ENCODE peak calls at places on chromosomes 13 and 19, in seven cellular contexts. One of them, this sample, is unnamed.

GRCh38 chr13:24500977-24501376 is 11.6 kb downstream of the PARP4 start:
- DNase-seq in NCI-H1417 treated with DMSO at 0.1 percent for 48 hours: no peak
- DNase-seq in activated CD4-positive, alpha-beta T cell treated with anti-CD3 and anti-CD28 coated beads, Interleukin-2, amount 50 U/mL, for 48 hours: no peak
- DNase-seq in NCI-H510A: no peak
- DNase-seq in activated T-cell treated with anti-CD3 and anti-CD28 coated beads for 1 hour: no peak
- DNase-seq in iPS-NIHi11: no peak
- DNase-seq in tibial artery: no peak
- DNase-seq in this sample: no peak

GRCh38 chr13:79062291-79062690 is 343.8 kb downstream of the RBM26 start:
- DNase-seq in NCI-H1417 treated with DMSO at 0.1 percent for 48 hours: no peak
- DNase-seq in activated CD4-positive, alpha-beta T cell treated with anti-CD3 and anti-CD28 coated beads, Interleukin-2, amount 50 U/mL, for 48 hours: no peak
- DNase-seq in activated T-cell treated with anti-CD3 and anti-CD28 coated beads for 1 hour: no peak
- DNase-seq in iPS-NIHi11: no peak
- DNase-seq in NCI-H510A: no peak
- DNase-seq in tibial artery: no peak
- DNase-seq in this sample: no peak

GRCh38 chr13:42707003-42707402 is 74.4 kb upstream of the FAM216B start:
- DNase-seq in tibial artery: no peak
- DNase-seq in activated CD4-positive, alpha-beta T cell treated with anti-CD3 and anti-CD28 coated beads, Interleukin-2, amount 50 U/mL, for 48 hours: no peak
- DNase-seq in NCI-H510A: no peak
- DNase-seq in NCI-H1417 treated with DMSO at 0.1 percent for 48 hours: no peak
- DNase-seq in activated T-cell treated with anti-CD3 and anti-CD28 coated beads for 1 hour: no peak
- DNase-seq in iPS-NIHi11: no peak
- DNase-seq in this sample: no peak

GRCh38 chr19:42155796-42156195 is 23.6 kb upstream of the POU2F2 start:
- DNase-seq in NCI-H1417 treated with DMSO at 0.1 percent for 48 hours: no peak
- DNase-seq in tibial artery: no peak
- DNase-seq in iPS-NIHi11: no peak
- DNase-seq in activated T-cell treated with anti-CD3 and anti-CD28 coated beads for 1 hour: no peak
- DNase-seq in activated CD4-positive, alpha-beta T cell treated with anti-CD3 and anti-CD28 coated beads, Interleukin-2, amount 50 U/mL, for 48 hours: no peak
- DNase-seq in NCI-H510A: no peak
- DNase-seq in this sample: no peak

GRCh38 chr13:28750187-28751045 is 31.6 kb upstream of the SLC46A3 start:
- DNase-seq in iPS-NIHi11: no peak
- DNase-seq in NCI-H1417 treated with DMSO at 0.1 percent for 48 hours: no peak
- DNase-seq in NCI-H510A: no peak
- DNase-seq in activated T-cell treated with anti-CD3 and anti-CD28 coated beads for 1 hour: no peak
- DNase-seq in tibial artery: no peak
- DNase-seq in activated CD4-positive, alpha-beta T cell treated with anti-CD3 and anti-CD28 coated beads, Interleukin-2, amount 50 U/mL, for 48 hours: no peak
- DNase-seq in this sample: no peak

GRCh38 chr19:53958168-53958571 is 4.6 kb upstream of the CACNG8 start:
- DNase-seq in activated T-cell treated with anti-CD3 and anti-CD28 coated beads for 1 hour: no peak
- DNase-seq in iPS-NIHi11: peak
- DNase-seq in NCI-H510A: no peak
- DNase-seq in tibial artery: no peak
- DNase-seq in activated CD4-positive, alpha-beta T cell treated with anti-CD3 and anti-CD28 coated beads, Interleukin-2, amount 50 U/mL, for 48 hours: no peak
- DNase-seq in NCI-H1417 treated with DMSO at 0.1 percent for 48 hours: no peak
- DNase-seq in this sample: no peak

GRCh38 chr19:54937926-54938325 is 9.4 kb downstream of the NLRP7 start:
- DNase-seq in NCI-H510A: no peak
- DNase-seq in tibial artery: no peak
- DNase-seq in NCI-H1417 treated with DMSO at 0.1 percent for 48 hours: no peak
- DNase-seq in activated CD4-positive, alpha-beta T cell treated with anti-CD3 and anti-CD28 coated beads, Interleukin-2, amount 50 U/mL, for 48 hours: no peak
- DNase-seq in iPS-NIHi11: no peak
- DNase-seq in activated T-cell treated with anti-CD3 and anti-CD28 coated beads for 1 hour: no peak
- DNase-seq in this sample: no peak

GRCh38 chr19:42352216-42352892 is 26.9 kb downstream of the MEGF8 start:
- DNase-seq in NCI-H1417 treated with DMSO at 0.1 percent for 48 hours: peak
- DNase-seq in activated CD4-positive, alpha-beta T cell treated with anti-CD3 and anti-CD28 coated beads, Interleukin-2, amount 50 U/mL, for 48 hours: no peak
- DNase-seq in iPS-NIHi11: no peak
- DNase-seq in activated T-cell treated with anti-CD3 and anti-CD28 coated beads for 1 hour: no peak
- DNase-seq in tibial artery: no peak
- DNase-seq in NCI-H510A: peak
- DNase-seq in this sample: no peak

GRCh38 chr13:34748078-34748477 is 194.0 kb upstream of the NBEA start:
- DNase-seq in activated T-cell treated with anti-CD3 and anti-CD28 coated beads for 1 hour: no peak
- DNase-seq in tibial artery: peak
- DNase-seq in iPS-NIHi11: no peak
- DNase-seq in activated CD4-positive, alpha-beta T cell treated with anti-CD3 and anti-CD28 coated beads, Interleukin-2, amount 50 U/mL, for 48 hours: no peak
- DNase-seq in NCI-H1417 treated with DMSO at 0.1 percent for 48 hours: no peak
- DNase-seq in NCI-H510A: peak
- DNase-seq in this sample: no peak

GRCh38 chr13:30276178-30276577 is 31.2 kb downstream of the KATNAL1 start:
- DNase-seq in activated T-cell treated with anti-CD3 and anti-CD28 coated beads for 1 hour: no peak
- DNase-seq in tibial artery: no peak
- DNase-seq in NCI-H510A: no peak
- DNase-seq in NCI-H1417 treated with DMSO at 0.1 percent for 48 hours: no peak
- DNase-seq in iPS-NIHi11: no peak
- DNase-seq in activated CD4-positive, alpha-beta T cell treated with anti-CD3 and anti-CD28 coated beads, Interleukin-2, amount 50 U/mL, for 48 hours: no peak
- DNase-seq in this sample: no peak

GRCh38 chr13:114134944-114135610 is 2.7 kb upstream of the RASA3 start:
- DNase-seq in activated CD4-positive, alpha-beta T cell treated with anti-CD3 and anti-CD28 coated beads, Interleukin-2, amount 50 U/mL, for 48 hours: no peak
- DNase-seq in activated T-cell treated with anti-CD3 and anti-CD28 coated beads for 1 hour: no peak
- DNase-seq in NCI-H510A: no peak
- DNase-seq in iPS-NIHi11: no peak
- DNase-seq in tibial artery: peak
- DNase-seq in NCI-H1417 treated with DMSO at 0.1 percent for 48 hours: no peak
- DNase-seq in this sample: no peak

GRCh38 chr19:1608414-1609391 is 3.4 kb upstream of the UQCR11 start:
- DNase-seq in activated T-cell treated with anti-CD3 and anti-CD28 coated beads for 1 hour: no peak
- DNase-seq in tibial artery: no peak
- DNase-seq in NCI-H510A: no peak
- DNase-seq in iPS-NIHi11: no peak
- DNase-seq in activated CD4-positive, alpha-beta T cell treated with anti-CD3 and anti-CD28 coated beads, Interleukin-2, amount 50 U/mL, for 48 hours: no peak
- DNase-seq in NCI-H1417 treated with DMSO at 0.1 percent for 48 hours: no peak
- DNase-seq in this sample: no peak

GRCh38 chr19:39839678-39840327 is 5.8 kb upstream of the DYRK1B start:
- DNase-seq in NCI-H510A: no peak
- DNase-seq in tibial artery: no peak
- DNase-seq in activated T-cell treated with anti-CD3 and anti-CD28 coated beads for 1 hour: no peak
- DNase-seq in iPS-NIHi11: no peak
- DNase-seq in activated CD4-positive, alpha-beta T cell treated with anti-CD3 and anti-CD28 coated beads, Interleukin-2, amount 50 U/mL, for 48 hours: no peak
- DNase-seq in NCI-H1417 treated with DMSO at 0.1 percent for 48 hours: no peak
- DNase-seq in this sample: no peak

GRCh38 chr13:34671136-34671535 is 270.9 kb upstream of the NBEA start:
- DNase-seq in NCI-H1417 treated with DMSO at 0.1 percent for 48 hours: no peak
- DNase-seq in activated CD4-positive, alpha-beta T cell treated with anti-CD3 and anti-CD28 coated beads, Interleukin-2, amount 50 U/mL, for 48 hours: no peak
- DNase-seq in iPS-NIHi11: no peak
- DNase-seq in activated T-cell treated with anti-CD3 and anti-CD28 coated beads for 1 hour: no peak
- DNase-seq in NCI-H510A: no peak
- DNase-seq in tibial artery: peak
- DNase-seq in this sample: no peak

GRCh38 chr19:55486971-55487883 is 1.0 kb upstream of the SSC5D start:
- DNase-seq in activated CD4-positive, alpha-beta T cell treated with anti-CD3 and anti-CD28 coated beads, Interleukin-2, amount 50 U/mL, for 48 hours: peak
- DNase-seq in NCI-H1417 treated with DMSO at 0.1 percent for 48 hours: no peak
- DNase-seq in tibial artery: peak
- DNase-seq in iPS-NIHi11: peak
- DNase-seq in activated T-cell treated with anti-CD3 and anti-CD28 coated beads for 1 hour: no peak
- DNase-seq in NCI-H510A: no peak
- DNase-seq in this sample: no peak

GRCh38 chr19:8506402-8506957 is 4.0 kb upstream of the PRAM1 start:
- DNase-seq in activated T-cell treated with anti-CD3 and anti-CD28 coated beads for 1 hour: no peak
- DNase-seq in NCI-H510A: no peak
- DNase-seq in iPS-NIHi11: no peak
- DNase-seq in activated CD4-positive, alpha-beta T cell treated with anti-CD3 and anti-CD28 coated beads, Interleukin-2, amount 50 U/mL, for 48 hours: no peak
- DNase-seq in NCI-H1417 treated with DMSO at 0.1 percent for 48 hours: no peak
- DNase-seq in tibial artery: no peak
- DNase-seq in this sample: no peak

GRCh38 chr13:72246396-72246795 is 379.4 kb upstream of the DACH1 start:
- DNase-seq in activated T-cell treated with anti-CD3 and anti-CD28 coated beads for 1 hour: no peak
- DNase-seq in iPS-NIHi11: no peak
- DNase-seq in tibial artery: no peak
- DNase-seq in activated CD4-positive, alpha-beta T cell treated with anti-CD3 and anti-CD28 coated beads, Interleukin-2, amount 50 U/mL, for 48 hours: no peak
- DNase-seq in NCI-H510A: no peak
- DNase-seq in NCI-H1417 treated with DMSO at 0.1 percent for 48 hours: no peak
- DNase-seq in this sample: no peak

GRCh38 chr13:87128006-87128405 is 543.2 kb upstream of the SLITRK5 start:
- DNase-seq in activated T-cell treated with anti-CD3 and anti-CD28 coated beads for 1 hour: no peak
- DNase-seq in NCI-H510A: no peak
- DNase-seq in iPS-NIHi11: peak
- DNase-seq in NCI-H1417 treated with DMSO at 0.1 percent for 48 hours: peak
- DNase-seq in tibial artery: no peak
- DNase-seq in activated CD4-positive, alpha-beta T cell treated with anti-CD3 and anti-CD28 coated beads, Interleukin-2, amount 50 U/mL, for 48 hours: no peak
- DNase-seq in this sample: no peak

GRCh38 chr13:98476538-98476966 is 100.4 kb downstream of the STK24 start:
- DNase-seq in iPS-NIHi11: peak
- DNase-seq in tibial artery: no peak
- DNase-seq in NCI-H1417 treated with DMSO at 0.1 percent for 48 hours: no peak
- DNase-seq in activated T-cell treated with anti-CD3 and anti-CD28 coated beads for 1 hour: peak
- DNase-seq in activated CD4-positive, alpha-beta T cell treated with anti-CD3 and anti-CD28 coated beads, Interleukin-2, amount 50 U/mL, for 48 hours: peak
- DNase-seq in NCI-H510A: no peak
- DNase-seq in this sample: no peak